ENCODE peak calls at places on chromosomes 16 and 17, in four cellular contexts. One of them, this sample, is unnamed. For H3K4me1, the result is how much of the 10 kb centered on the place peaks cover.

GRCh38 chr17:5430413-5430999 is 8.4 kb downstream of the C1QBP start:
- DNase-seq in mesendoderm: no peak
- DNase-seq in stomach: no peak
- DNase-seq in mesenchymal stem cell: no peak
- DNase-seq in this sample: no peak

GRCh38 chr17:78517421-78517820 is 59.8 kb downstream of the DNAH17 start:
- DNase-seq in mesendoderm: no peak
- DNase-seq in stomach: no peak
- DNase-seq in mesenchymal stem cell: peak
- DNase-seq in this sample: peak

GRCh38 chr16:79004281-79004680 is 596.3 kb downstream of the MAF start:
- DNase-seq in mesendoderm: no peak
- DNase-seq in stomach: no peak
- DNase-seq in mesenchymal stem cell: no peak
- DNase-seq in this sample: no peak

GRCh38 chr17:27563532-27563931 is 67.5 kb upstream of the LGALS9 start:
- DNase-seq in mesendoderm: no peak
- DNase-seq in stomach: no peak
- DNase-seq in mesenchymal stem cell: no peak
- DNase-seq in this sample: no peak

GRCh38 chr17:71084219-71084618 is 914.9 kb downstream of the KCNJ2 start:
- DNase-seq in mesendoderm: peak
- DNase-seq in stomach: peak
- DNase-seq in mesenchymal stem cell: peak
- DNase-seq in this sample: no peak

GRCh38 chr17:521168-521525 is 168.5 kb upstream of the RPH3AL start:
- DNase-seq in mesendoderm: no peak
- DNase-seq in stomach: no peak
- DNase-seq in mesenchymal stem cell: no peak
- DNase-seq in this sample: no peak

GRCh38 chr17:77649717-77650211 is 308.7 kb upstream of the TNRC6C start:
- DNase-seq in mesendoderm: peak
- DNase-seq in stomach: no peak
- DNase-seq in mesenchymal stem cell: no peak
- DNase-seq in this sample: peak

GRCh38 chr16:83813818-83814653 is 6.3 kb downstream of the HSBP1 start:
- DNase-seq in mesendoderm: peak
- DNase-seq in stomach: no peak
- DNase-seq in mesenchymal stem cell: peak
- DNase-seq in this sample: no peak

GRCh38 chr17:1965556-1966273 is 59.4 kb downstream of the RTN4RL1 start:
- DNase-seq in mesendoderm: no peak
- DNase-seq in stomach: no peak
- DNase-seq in mesenchymal stem cell: no peak
- DNase-seq in this sample: no peak

GRCh38 chr17:57366558-57367351 is 110.4 kb downstream of the MSI2 start:
- DNase-seq in mesendoderm: no peak
- DNase-seq in stomach: peak
- DNase-seq in mesenchymal stem cell: no peak
- DNase-seq in this sample: no peak

GRCh38 chr16:88538366-88539060 is 31.7 kb upstream of the ZC3H18 start:
- DNase-seq in mesendoderm: no peak
- DNase-seq in stomach: no peak
- DNase-seq in mesenchymal stem cell: no peak
- DNase-seq in this sample: no peak

GRCh38 chr17:58538801-58539410 is 24.5 kb upstream of the MTMR4 start:
- DNase-seq in mesendoderm: no peak
- DNase-seq in stomach: no peak
- DNase-seq in mesenchymal stem cell: no peak
- DNase-seq in this sample: no peak

GRCh38 chr16:84044108-84044488 is 1.5 kb upstream of the SLC38A8 start:
- DNase-seq in mesendoderm: peak
- DNase-seq in stomach: no peak
- DNase-seq in mesenchymal stem cell: peak
- DNase-seq in this sample: no peak

GRCh38 chr17:64063766-64064224 is 43.4 kb upstream of the ICAM2 start:
- DNase-seq in mesendoderm: peak
- DNase-seq in stomach: peak
- DNase-seq in mesenchymal stem cell: peak
- DNase-seq in this sample: peak

GRCh38 chr16:28555593-28555992 is 1.9 kb downstream of the SGF29 start:
- DNase-seq in mesendoderm: no peak
- DNase-seq in stomach: no peak
- DNase-seq in mesenchymal stem cell: no peak
- DNase-seq in this sample: no peak

GRCh38 chr17:67253379-67253778 is 8.4 kb upstream of the HELZ start:
- DNase-seq in mesendoderm: no peak
- DNase-seq in stomach: no peak
- DNase-seq in mesenchymal stem cell: peak
- DNase-seq in this sample: no peak

GRCh38 chr17:29722411-29723198 is 99.9 kb upstream of the CORO6 start:
- DNase-seq in mesendoderm: no peak
- DNase-seq in stomach: no peak
- DNase-seq in mesenchymal stem cell: peak
- DNase-seq in this sample: peak

GRCh38 chr17:16491703-16492612 is at the start of gene LRRC75A:
- DNase-seq in mesendoderm: peak
- DNase-seq in stomach: peak
- DNase-seq in mesenchymal stem cell: peak
- DNase-seq in this sample: no peak

GRCh38 chr17:36527851-36528250 is 6.8 kb downstream of the MYO19 start:
- DNase-seq in mesendoderm: no peak
- DNase-seq in stomach: no peak
- DNase-seq in mesenchymal stem cell: no peak
- DNase-seq in this sample: no peak

GRCh38 chr16:8874388-8874787 is 5.6 kb upstream of the CARHSP1 start:
- DNase-seq in mesendoderm: no peak
- DNase-seq in stomach: no peak
- DNase-seq in mesenchymal stem cell: no peak
- DNase-seq in this sample: no peak

GRCh38 chr16:4880006-4880580 is 32.8 kb downstream of the UBN1 start:
- DNase-seq in mesendoderm: no peak
- DNase-seq in stomach: no peak
- DNase-seq in mesenchymal stem cell: no peak
- DNase-seq in this sample: no peak

GRCh38 chr17:75270218-75270965 is 639 bp downstream of the MIF4GD start:
- DNase-seq in mesendoderm: peak
- DNase-seq in stomach: peak
- DNase-seq in mesenchymal stem cell: peak
- DNase-seq in this sample: peak

GRCh38 chr16:83113811-83114210 is 487.0 kb downstream of the CDH13 start:
- DNase-seq in mesendoderm: no peak
- DNase-seq in stomach: no peak
- DNase-seq in mesenchymal stem cell: no peak
- DNase-seq in this sample: no peak

GRCh38 chr17:75459590-75460267 is 3.3 kb downstream of the TMEM94 start:
- DNase-seq in mesendoderm: no peak
- DNase-seq in stomach: peak
- DNase-seq in mesenchymal stem cell: peak
- DNase-seq in this sample: no peak

GRCh38 chr17:66835476-66835875 is 559 bp downstream of the CACNG5 start:
- DNase-seq in mesendoderm: no peak
- DNase-seq in stomach: no peak
- DNase-seq in mesenchymal stem cell: no peak
- DNase-seq in this sample: peak

GRCh38 chr16:60419859-60420258 is 1616.4 kb downstream of the CDH8 start:
- DNase-seq in mesendoderm: peak
- DNase-seq in stomach: no peak
- DNase-seq in mesenchymal stem cell: no peak
- DNase-seq in this sample: no peak

GRCh38 chr16:85342348-85342747 is 230.1 kb upstream of the CIBAR2 start:
- DNase-seq in mesendoderm: no peak
- DNase-seq in stomach: no peak
- DNase-seq in mesenchymal stem cell: no peak
- DNase-seq in this sample: no peak

GRCh38 chr16:47970291-47970931 is 185.4 kb downstream of the ABCC12 start:
- DNase-seq in mesendoderm: peak
- DNase-seq in stomach: no peak
- DNase-seq in mesenchymal stem cell: peak
- DNase-seq in this sample: no peak

GRCh38 chr16:31001507-31002251 is 8.8 kb downstream of the STX1B start:
- DNase-seq in mesendoderm: no peak
- DNase-seq in stomach: peak
- DNase-seq in mesenchymal stem cell: no peak
- DNase-seq in this sample: no peak

GRCh38 chr17:17780941-17781590 is 55.7 kb downstream of the SREBF1 start:
- DNase-seq in mesendoderm: peak
- DNase-seq in stomach: peak
- DNase-seq in mesenchymal stem cell: peak
- DNase-seq in this sample: peak

GRCh38 chr16:89944773-89945172 is 3.8 kb upstream of the DEF8 start:
- DNase-seq in mesendoderm: no peak
- DNase-seq in stomach: no peak
- DNase-seq in mesenchymal stem cell: no peak
- DNase-seq in this sample: no peak

GRCh38 chr17:38421871-38422819 is 6.1 kb upstream of the ARHGAP23 start:
- DNase-seq in mesendoderm: no peak
- DNase-seq in stomach: no peak
- DNase-seq in mesenchymal stem cell: no peak
- DNase-seq in this sample: peak
- H3K4me1 ChIP-seq in mesendoderm: under half
- H3K4me1 ChIP-seq in stomach: under half
- H3K4me1 ChIP-seq in mesenchymal stem cell: under half
- H3K4me1 ChIP-seq in this sample: under half

DNA sequence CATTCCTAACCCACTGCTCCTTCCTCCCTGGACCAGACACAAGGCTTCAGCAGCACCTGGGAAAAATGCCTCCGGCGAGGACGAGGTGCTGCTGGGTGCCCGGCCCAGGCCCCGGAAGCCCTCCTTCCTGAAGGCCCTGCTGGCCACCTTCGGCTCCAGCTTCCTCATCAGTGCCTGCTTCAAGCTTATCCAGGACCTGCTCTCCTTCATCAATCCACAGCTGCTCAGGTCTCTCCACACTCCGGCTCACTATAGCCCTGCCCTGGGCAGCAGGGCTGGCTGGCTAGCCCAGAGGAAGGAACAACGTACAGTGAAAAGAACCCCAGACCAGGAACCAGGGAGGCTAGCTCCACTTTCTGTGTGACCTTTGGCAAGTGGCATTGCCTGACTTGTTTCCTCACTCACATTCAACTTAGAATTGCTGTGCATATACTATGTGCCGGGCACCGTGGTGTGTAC is 26.2 kb downstream of the ABCC3 start:
- DNase-seq in mesendoderm: no peak
- DNase-seq in stomach: no peak
- DNase-seq in mesenchymal stem cell: no peak
- DNase-seq in this sample: no peak
- H3K4me1 ChIP-seq in mesendoderm: under half
- H3K4me1 ChIP-seq in stomach: under half
- H3K4me1 ChIP-seq in mesenchymal stem cell: under half
- H3K4me1 ChIP-seq in this sample: under half

GRCh38 chr17:80795090-80795609 is 196.5 kb upstream of the CHMP6 start:
- DNase-seq in mesendoderm: no peak
- DNase-seq in stomach: no peak
- DNase-seq in mesenchymal stem cell: no peak
- DNase-seq in this sample: peak

GRCh38 chr17:80793421-80793820 is 198.2 kb upstream of the CHMP6 start:
- DNase-seq in mesendoderm: peak
- DNase-seq in stomach: no peak
- DNase-seq in mesenchymal stem cell: no peak
- DNase-seq in this sample: peak

GRCh38 chr17:80794281-80795089 is 197.2 kb upstream of the CHMP6 start:
- DNase-seq in mesendoderm: no peak
- DNase-seq in stomach: no peak
- DNase-seq in mesenchymal stem cell: peak
- DNase-seq in this sample: peak

GRCh38 chr17:80792373-80792781 is 199.3 kb upstream of the CHMP6 start:
- DNase-seq in mesendoderm: no peak
- DNase-seq in stomach: no peak
- DNase-seq in mesenchymal stem cell: peak
- DNase-seq in this sample: peak

DNA sequence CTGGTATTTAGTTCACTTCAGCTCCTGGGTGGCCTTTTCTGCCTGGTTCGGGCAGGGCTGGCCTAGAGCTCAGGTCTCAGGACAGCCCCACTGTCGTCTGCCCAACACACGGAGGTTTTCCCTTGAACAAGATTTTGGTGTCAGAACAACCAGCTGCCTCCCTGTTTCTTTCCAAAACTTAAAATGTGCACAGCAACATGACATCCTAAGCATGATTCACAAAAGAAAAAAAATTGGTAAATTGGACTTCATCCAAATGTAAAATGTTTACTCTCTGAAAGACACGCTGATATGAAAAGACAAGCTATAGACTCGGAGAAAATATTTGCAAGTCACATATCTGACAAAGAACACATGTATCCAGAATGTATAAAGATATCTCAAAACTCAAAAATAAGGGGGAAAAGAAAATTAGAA is 197.8 kb upstream of the CHMP6 start:
- DNase-seq in mesendoderm: no peak
- DNase-seq in stomach: no peak
- DNase-seq in mesenchymal stem cell: peak
- DNase-seq in this sample: peak
- H3K4me1 ChIP-seq in mesendoderm: under half
- H3K4me1 ChIP-seq in stomach: under half
- H3K4me1 ChIP-seq in mesenchymal stem cell: under half
- H3K4me1 ChIP-seq in this sample: half or more

DNA sequence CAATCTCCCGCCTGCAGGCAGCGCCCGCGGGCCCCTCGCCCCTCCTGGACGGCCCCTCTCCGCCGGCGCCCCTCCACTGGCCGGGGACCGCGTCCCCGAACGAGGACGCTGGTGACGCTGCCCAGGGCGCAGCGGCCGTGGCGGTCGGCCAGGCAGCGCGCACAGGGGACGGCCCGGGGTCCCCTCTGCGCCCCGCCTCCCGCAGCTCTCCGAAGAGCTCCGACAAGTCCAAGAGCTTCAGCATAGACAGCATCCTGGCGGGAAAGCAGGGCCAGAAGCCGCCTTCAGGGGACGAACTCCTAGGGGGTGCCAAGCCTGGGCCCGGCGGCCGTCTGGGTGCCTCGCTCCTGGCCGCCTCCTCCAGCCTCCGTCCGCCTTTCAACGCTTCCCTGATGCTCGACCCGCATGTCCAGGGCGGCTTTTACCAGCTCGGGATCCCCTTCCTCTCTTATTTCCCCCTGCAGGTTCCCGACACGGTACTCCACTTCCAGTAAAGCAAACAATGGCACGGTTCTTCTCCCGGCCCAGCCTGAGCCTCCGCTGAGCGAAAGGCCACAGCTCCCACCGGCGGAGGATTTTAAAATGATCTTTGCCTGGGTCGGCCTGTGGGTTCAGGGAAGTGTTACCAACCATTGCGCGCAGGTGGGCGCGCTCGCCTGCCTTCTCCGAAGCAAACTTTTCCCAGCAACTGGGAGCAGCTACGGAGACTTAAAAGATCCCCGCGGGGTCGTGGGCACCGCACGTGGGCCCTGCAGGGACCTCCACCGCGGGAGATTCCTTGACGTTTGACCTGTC is 1.1 kb downstream of the FOXL1 start:
- DNase-seq in mesendoderm: peak
- DNase-seq in stomach: no peak
- DNase-seq in mesenchymal stem cell: peak
- DNase-seq in this sample: no peak
- H3K4me1 ChIP-seq in mesendoderm: under half
- H3K4me1 ChIP-seq in stomach: under half
- H3K4me1 ChIP-seq in mesenchymal stem cell: under half
- H3K4me1 ChIP-seq in this sample: under half

GRCh38 chr16:11613381-11614303 is 26.9 kb upstream of the LITAF start:
- DNase-seq in mesendoderm: no peak
- DNase-seq in stomach: peak
- DNase-seq in mesenchymal stem cell: peak
- DNase-seq in this sample: peak
- H3K4me1 ChIP-seq in mesendoderm: under half
- H3K4me1 ChIP-seq in stomach: under half
- H3K4me1 ChIP-seq in mesenchymal stem cell: under half
- H3K4me1 ChIP-seq in this sample: under half

This sample was measured in sigmoid colon.